ENCODE peak calls at places on chromosomes 16 and 17, in four cellular contexts. One of them, this sample, is unnamed.

GRCh38 chr17:14337596-14338079 is 36.8 kb downstream of the HS3ST3B1 start:
- DNase-seq in WTC11: no peak
- DNase-seq in GM12878: no peak
- DNase-seq in SK-N-SH: no peak
- DNase-seq in this sample: no peak

GRCh38 chr16:89136931-89137330 is 34.6 kb upstream of the CDH15 start:
- DNase-seq in SK-N-SH: no peak
- DNase-seq in WTC11: no peak
- DNase-seq in GM12878: no peak
- DNase-seq in this sample: no peak

GRCh38 chr16:67883872-67884261 is 818 bp upstream of the NRN1L start:
- DNase-seq in WTC11: peak
- DNase-seq in SK-N-SH: peak
- DNase-seq in GM12878: no peak
- DNase-seq in this sample: peak

GRCh38 chr16:15961060-15961511 is 11.7 kb downstream of the ABCC1 start:
- DNase-seq in SK-N-SH: no peak
- DNase-seq in WTC11: no peak
- DNase-seq in GM12878: peak
- DNase-seq in this sample: no peak

GRCh38 chr17:83176272-83176955 is 97.0 kb downstream of the METRNL start:
- DNase-seq in GM12878: no peak
- DNase-seq in SK-N-SH: no peak
- DNase-seq in WTC11: peak
- DNase-seq in this sample: no peak

GRCh38 chr17:2414665-2415064 is 13.8 kb upstream of the MNT start:
- DNase-seq in WTC11: no peak
- DNase-seq in GM12878: no peak
- DNase-seq in SK-N-SH: no peak
- DNase-seq in this sample: no peak

GRCh38 chr17:57350266-57350665 is 93.9 kb downstream of the MSI2 start:
- DNase-seq in WTC11: no peak
- DNase-seq in SK-N-SH: no peak
- DNase-seq in GM12878: no peak
- DNase-seq in this sample: no peak

GRCh38 chr17:17036520-17036998 is 5.7 kb upstream of the MPRIP start:
- DNase-seq in SK-N-SH: no peak
- DNase-seq in GM12878: no peak
- DNase-seq in WTC11: no peak
- DNase-seq in this sample: no peak

GRCh38 chr16:8867483-8868271 is 1.1 kb downstream of the CARHSP1 start:
- DNase-seq in WTC11: no peak
- DNase-seq in GM12878: no peak
- DNase-seq in SK-N-SH: peak
- DNase-seq in this sample: peak

GRCh38 chr16:24837969-24838368 is 7.8 kb upstream of the SLC5A11 start:
- DNase-seq in WTC11: no peak
- DNase-seq in GM12878: no peak
- DNase-seq in SK-N-SH: no peak
- DNase-seq in this sample: no peak

GRCh38 chr16:11796227-11797165 is 562 bp downstream of the ZC3H7A start:
- DNase-seq in GM12878: no peak
- DNase-seq in SK-N-SH: peak
- DNase-seq in WTC11: peak
- DNase-seq in this sample: peak

GRCh38 chr16:28503470-28504259 is 3.0 kb downstream of the IL27 start:
- DNase-seq in GM12878: no peak
- DNase-seq in SK-N-SH: no peak
- DNase-seq in WTC11: no peak
- DNase-seq in this sample: peak

GRCh38 chr17:32142857-32143524 is 689 bp downstream of the RHOT1 start:
- DNase-seq in WTC11: peak
- DNase-seq in SK-N-SH: peak
- DNase-seq in GM12878: no peak
- DNase-seq in this sample: peak

GRCh38 chr16:2768403-2769089 is 8.5 kb downstream of the ELOB start:
- DNase-seq in SK-N-SH: no peak
- DNase-seq in GM12878: no peak
- DNase-seq in WTC11: no peak
- DNase-seq in this sample: peak

GRCh38 chr17:81400154-81400938 is 5.1 kb downstream of the BAHCC1 start:
- DNase-seq in WTC11: peak
- DNase-seq in SK-N-SH: no peak
- DNase-seq in GM12878: no peak
- DNase-seq in this sample: peak

GRCh38 chr17:43367588-43368242 is 31.1 kb upstream of the ARL4D start:
- DNase-seq in WTC11: no peak
- DNase-seq in SK-N-SH: peak
- DNase-seq in GM12878: peak
- DNase-seq in this sample: no peak

GRCh38 chr17:32298721-32299578 is 33.3 kb downstream of the RHBDL3 start:
- DNase-seq in WTC11: no peak
- DNase-seq in SK-N-SH: no peak
- DNase-seq in GM12878: no peak
- DNase-seq in this sample: no peak

GRCh38 chr16:80526418-80527061 is 14.3 kb upstream of the DYNLRB2 start:
- DNase-seq in GM12878: no peak
- DNase-seq in WTC11: peak
- DNase-seq in SK-N-SH: peak
- DNase-seq in this sample: peak

GRCh38 chr17:78611636-78612035 is 34.4 kb upstream of the DNAH17 start:
- DNase-seq in SK-N-SH: peak
- DNase-seq in WTC11: no peak
- DNase-seq in GM12878: no peak
- DNase-seq in this sample: no peak

GRCh38 chr17:32342603-32343325 is 791 bp upstream of the C17orf75 start:
- DNase-seq in GM12878: no peak
- DNase-seq in SK-N-SH: no peak
- DNase-seq in WTC11: no peak
- DNase-seq in this sample: no peak

GRCh38 chr17:74325743-74326379 is at the start of gene KIF19:
- DNase-seq in SK-N-SH: peak
- DNase-seq in GM12878: no peak
- DNase-seq in WTC11: peak
- DNase-seq in this sample: peak

GRCh38 chr16:939311-939710 is 31.5 kb downstream of the LMF1 start:
- DNase-seq in SK-N-SH: no peak
- DNase-seq in GM12878: no peak
- DNase-seq in WTC11: no peak
- DNase-seq in this sample: no peak

GRCh38 chr17:73155410-73156165 is 9.2 kb upstream of the SSTR2 start:
- DNase-seq in GM12878: no peak
- DNase-seq in SK-N-SH: peak
- DNase-seq in WTC11: peak
- DNase-seq in this sample: no peak

GRCh38 chr17:17742133-17742621 is 60.9 kb downstream of the RAI1 start:
- DNase-seq in WTC11: no peak
- DNase-seq in SK-N-SH: peak
- DNase-seq in GM12878: no peak
- DNase-seq in this sample: no peak

GRCh38 chr17:7839199-7839889 is 5.3 kb downstream of the KDM6B start:
- DNase-seq in WTC11: no peak
- DNase-seq in SK-N-SH: no peak
- DNase-seq in GM12878: no peak
- DNase-seq in this sample: no peak

GRCh38 chr17:80564545-80564944 is 19.9 kb downstream of the RPTOR start:
- DNase-seq in WTC11: no peak
- DNase-seq in SK-N-SH: no peak
- DNase-seq in GM12878: no peak
- DNase-seq in this sample: no peak

GRCh38 chr17:74450925-74451403 is 15.5 kb upstream of the CD300A start:
- DNase-seq in WTC11: no peak
- DNase-seq in SK-N-SH: no peak
- DNase-seq in GM12878: no peak
- DNase-seq in this sample: no peak

GRCh38 chr17:14712471-14713075 is 411.7 kb downstream of the HS3ST3B1 start:
- DNase-seq in SK-N-SH: no peak
- DNase-seq in WTC11: no peak
- DNase-seq in GM12878: no peak
- DNase-seq in this sample: no peak

GRCh38 chr16:52035406-52035805 is 511.5 kb downstream of the TOX3 start:
- DNase-seq in GM12878: no peak
- DNase-seq in WTC11: no peak
- DNase-seq in SK-N-SH: no peak
- DNase-seq in this sample: no peak

GRCh38 chr17:59617141-59617757 is 2.4 kb upstream of the CLTC start:
- DNase-seq in SK-N-SH: no peak
- DNase-seq in WTC11: no peak
- DNase-seq in GM12878: no peak
- DNase-seq in this sample: no peak

GRCh38 chr17:39018267-39019134 is 51.3 kb upstream of the FBXO47 start:
- DNase-seq in GM12878: peak
- DNase-seq in WTC11: no peak
- DNase-seq in SK-N-SH: no peak
- DNase-seq in this sample: no peak
- TF ChIP-seq USF1 in GM12878: no peak
- TF ChIP-seq USF1 in WTC11: no peak
- TF ChIP-seq USF1 in SK-N-SH: no peak
- TF ChIP-seq USF1 in this sample: no peak

DNA sequence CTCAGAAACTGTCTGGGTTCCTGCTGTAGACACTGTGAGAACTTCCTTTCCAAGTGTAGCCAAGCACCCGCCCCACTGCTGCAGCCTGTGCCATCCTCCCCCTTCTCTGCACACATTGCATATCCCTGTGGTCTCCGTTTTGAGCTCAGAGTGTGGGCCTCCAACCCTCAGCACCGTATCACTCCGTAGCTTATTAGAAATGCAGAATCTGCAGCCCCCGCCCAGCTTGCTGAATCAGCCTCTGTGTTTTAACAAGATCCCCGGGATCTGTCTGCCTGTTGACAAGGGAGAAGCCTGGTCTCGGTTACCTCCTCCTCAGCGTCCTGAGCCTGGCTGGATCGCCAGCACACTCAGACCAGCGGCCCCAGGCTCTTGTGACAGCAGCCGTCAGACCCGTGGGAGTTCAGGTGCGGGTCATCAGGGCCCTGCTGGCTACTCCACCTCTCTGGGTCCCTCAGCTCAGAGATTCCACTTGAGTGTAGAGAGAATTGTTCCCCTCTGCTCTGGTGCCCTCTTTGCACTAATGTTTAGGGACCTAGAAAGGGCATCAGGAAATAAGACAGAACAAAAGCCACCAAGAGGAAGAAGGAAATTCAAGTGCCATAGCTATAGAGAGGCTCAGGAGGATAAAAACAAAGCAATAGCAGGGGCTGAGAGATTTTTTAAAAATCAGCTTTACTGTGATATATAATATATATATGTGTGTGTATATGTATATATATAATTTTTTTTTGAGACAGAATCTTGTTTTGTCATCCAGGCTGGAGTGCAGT is 92.3 kb downstream of the PITPNC1 start:
- DNase-seq in GM12878: no peak
- DNase-seq in WTC11: peak
- DNase-seq in SK-N-SH: peak
- DNase-seq in this sample: no peak
- TF ChIP-seq USF1 in GM12878: no peak
- TF ChIP-seq USF1 in WTC11: no peak
- TF ChIP-seq USF1 in SK-N-SH: no peak
- TF ChIP-seq USF1 in this sample: no peak

DNA sequence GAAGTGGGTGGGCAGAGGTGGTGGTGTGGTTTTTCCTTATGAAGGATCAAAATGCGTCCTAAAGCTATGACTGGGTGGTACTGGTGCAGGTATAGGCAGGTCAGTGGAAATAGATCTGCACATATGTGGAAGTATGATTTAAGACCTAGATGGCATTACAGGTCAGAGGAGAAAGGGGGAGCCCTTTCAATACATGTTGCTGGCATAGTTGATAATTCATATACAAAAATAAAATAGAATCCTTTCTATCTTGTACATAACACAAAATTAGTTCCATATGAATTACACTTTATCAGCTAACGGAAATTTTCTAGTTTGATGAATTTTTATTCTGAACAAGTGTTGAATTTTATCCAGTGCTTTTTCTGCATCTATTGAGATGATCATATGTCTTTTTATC is 20.8 kb upstream of the PIK3R5 start:
- DNase-seq in SK-N-SH: no peak
- DNase-seq in WTC11: no peak
- DNase-seq in GM12878: no peak
- DNase-seq in this sample: no peak
- TF ChIP-seq USF1 in SK-N-SH: no peak
- TF ChIP-seq USF1 in WTC11: no peak
- TF ChIP-seq USF1 in GM12878: no peak
- TF ChIP-seq USF1 in this sample: no peak

DNA sequence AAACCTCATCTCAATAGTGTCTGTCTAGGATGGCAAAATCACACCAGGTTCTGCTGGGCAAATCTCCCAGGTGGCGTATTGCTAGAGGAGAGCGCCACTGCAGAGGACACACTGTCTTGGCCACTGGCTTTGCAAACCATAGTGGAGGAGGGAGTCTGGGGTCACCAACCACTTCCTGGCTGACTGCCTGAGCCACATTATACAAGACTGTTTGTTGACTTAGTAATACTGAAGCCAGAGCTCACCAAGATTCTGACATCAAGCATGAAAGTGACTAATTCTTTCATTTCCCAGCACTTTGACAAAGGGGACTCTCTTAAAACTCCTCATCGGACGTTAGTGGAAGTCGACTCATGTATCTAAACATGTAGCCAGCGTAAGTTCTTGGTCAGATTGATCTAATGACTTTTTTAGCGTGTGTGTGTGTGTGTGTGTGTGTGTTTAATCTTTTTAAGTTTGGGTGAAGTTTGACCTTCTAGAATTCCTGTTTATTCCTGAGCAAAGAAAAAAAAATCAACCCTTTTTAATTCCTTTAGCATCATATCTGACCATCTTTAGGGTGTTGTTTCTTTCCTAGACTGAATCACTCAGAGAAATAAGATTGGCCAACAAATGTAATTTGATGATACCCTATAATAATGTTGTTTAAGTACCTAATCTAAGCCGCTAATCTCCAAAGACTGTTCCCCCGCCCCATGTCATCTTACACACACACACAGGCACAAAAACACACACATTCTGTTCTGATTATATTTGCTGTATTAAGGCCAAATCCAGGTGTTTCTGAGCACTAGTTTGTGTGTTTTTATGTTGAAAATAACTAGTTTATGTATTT is 13.8 kb downstream of the PITPNC1 start:
- DNase-seq in WTC11: no peak
- DNase-seq in SK-N-SH: no peak
- DNase-seq in GM12878: peak
- DNase-seq in this sample: no peak
- TF ChIP-seq USF1 in WTC11: no peak
- TF ChIP-seq USF1 in SK-N-SH: no peak
- TF ChIP-seq USF1 in GM12878: no peak
- TF ChIP-seq USF1 in this sample: no peak

DNA sequence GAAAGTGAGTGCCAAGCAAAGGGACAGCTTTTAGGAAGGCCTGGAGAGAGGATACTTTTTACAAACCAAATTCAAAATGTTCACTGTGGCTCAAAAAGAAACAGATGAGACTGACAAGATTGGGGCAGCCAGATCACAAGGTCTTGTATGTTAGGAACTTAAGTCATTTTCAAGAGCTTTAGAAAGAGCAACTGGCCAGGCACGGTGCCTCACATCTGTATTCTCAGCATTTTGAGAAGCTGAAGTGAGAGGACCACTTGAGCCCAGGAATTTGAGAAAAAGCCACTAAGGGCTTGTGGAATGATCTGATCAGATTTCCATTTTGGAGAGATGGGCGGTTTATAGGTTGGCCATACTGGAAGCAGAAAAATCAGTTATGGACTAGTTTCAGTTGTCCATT is 17.2 kb downstream of the SPAG9 start:
- DNase-seq in WTC11: no peak
- DNase-seq in GM12878: no peak
- DNase-seq in SK-N-SH: no peak
- DNase-seq in this sample: no peak
- TF ChIP-seq USF1 in WTC11: no peak
- TF ChIP-seq USF1 in GM12878: no peak
- TF ChIP-seq USF1 in SK-N-SH: no peak
- TF ChIP-seq USF1 in this sample: no peak